ENCODE peak calls at places on chromosomes 13 and 19, in four cellular contexts. H, A, N and L are unnamed samples.

GRCh38 chr13:70817571-70817970 is 709.3 kb upstream of the KLHL1 start:
- DNase-seq in H (peak; percentile 41), N (no peak), A (no peak), L (no peak)

GRCh38 chr19:20171285-20171684 is 4.3 kb downstream of the ZNF486 start:
- DNase-seq in N (no peak), H (no peak), A (no peak), L (no peak)

GRCh38 chr13:20126460-20127262 is 34.2 kb downstream of the GJA3 start:
- DNase-seq in H (no peak), N (peak; percentile 27), A (no peak), L (no peak)

GRCh38 chr13:82717249-82717648 is 1165.0 kb downstream of the SLITRK1 start:
- DNase-seq in H (peak; percentile 59), N (no peak), A (no peak), L (no peak)

GRCh38 chr13:98479496-98480003 is 97.4 kb downstream of the STK24 start:
- DNase-seq in N (no peak), H (no peak), A (no peak), L (no peak)

GRCh38 chr13:103277959-103278673 is 211.9 kb upstream of the SLC10A2 start:
- DNase-seq in A (no peak), N (no peak), H (no peak), L (no peak)

GRCh38 chr19:30449673-30450072 is 77.5 kb downstream of the ZNF536 start:
- DNase-seq in N (no peak), H (no peak), A (no peak), L (peak; percentile 23)

GRCh38 chr19:55259540-55260210 is 858 bp upstream of the PPP6R1 start:
- DNase-seq in N (no peak), H (no peak), A (no peak), L (peak; percentile 39)

GRCh38 chr19:13037718-13038117 is 42.4 kb downstream of the NFIX start:
- DNase-seq in H (no peak), N (no peak), A (no peak), L (no peak)

GRCh38 chr13:84645196-84646071 is 763.2 kb upstream of the SLITRK1 start:
- DNase-seq in A (no peak), H (peak; percentile 71), N (no peak), L (peak; percentile 22)

GRCh38 chr19:40229484-40229883 is 3.0 kb upstream of the CCNP start:
- DNase-seq in A (no peak), N (no peak), H (peak; percentile 59), L (peak; percentile 33)

GRCh38 chr19:5665781-5666513 is 14.4 kb downstream of the MICOS13 start:
- DNase-seq in A (no peak), N (no peak), H (peak; percentile 84), L (no peak)

GRCh38 chr13:94154362-94154761 is 325.1 kb downstream of the DCT start:
- DNase-seq in H (peak; percentile 35), N (no peak), A (no peak), L (peak; percentile 51)

GRCh38 chr13:107367258-107367657 is 799.3 kb upstream of the ARGLU1 start:
- DNase-seq in N (no peak), H (peak; percentile 58), A (no peak), L (no peak)

GRCh38 chr13:73765651-73766384 is 368.4 kb downstream of the KLF12 start:
- DNase-seq in H (peak; percentile 58), N (peak; percentile 81), A (peak; percentile 57), L (peak; percentile 95)

GRCh38 chr13:20714563-20715339 is 11.3 kb downstream of the IL17D start:
- DNase-seq in N (no peak), H (peak; percentile 49), A (no peak), L (no peak)

GRCh38 chr19:55536951-55537740 is at the start of gene SBK2:
- DNase-seq in A (peak; percentile 98), N (peak; percentile 93), H (no peak), L (peak; percentile 75)

GRCh38 chr19:5635427-5635826 is 12.5 kb downstream of the SAFB start:
- DNase-seq in A (no peak), H (no peak), N (no peak), L (no peak)

GRCh38 chr13:38202730-38203129 is 146.9 kb upstream of the UFM1 start:
- DNase-seq in N (no peak), H (peak; percentile 2), A (no peak), L (no peak)

GRCh38 chr13:28522871-28523270 is 27.9 kb upstream of the FLT1 start:
- DNase-seq in A (no peak), H (no peak), N (no peak), L (no peak)

GRCh38 chr19:927044-927706 is 1.3 kb downstream of the ARID3A start:
- DNase-seq in A (no peak), H (no peak), N (peak; percentile 55), L (peak; percentile 67)

GRCh38 chr19:926595-927043 is 784 bp downstream of the ARID3A start:
- DNase-seq in H (no peak), N (no peak), A (no peak), L (peak; percentile 69)

GRCh38 chr19:928471-929259 is 2.8 kb downstream of the ARID3A start:
- DNase-seq in A (no peak), H (no peak), N (peak; percentile 77), L (no peak)

GRCh38 chr19:925912-926594 is at the start of gene ARID3A:
- DNase-seq in A (no peak), N (peak; percentile 71), H (no peak), L (no peak)

DNA sequence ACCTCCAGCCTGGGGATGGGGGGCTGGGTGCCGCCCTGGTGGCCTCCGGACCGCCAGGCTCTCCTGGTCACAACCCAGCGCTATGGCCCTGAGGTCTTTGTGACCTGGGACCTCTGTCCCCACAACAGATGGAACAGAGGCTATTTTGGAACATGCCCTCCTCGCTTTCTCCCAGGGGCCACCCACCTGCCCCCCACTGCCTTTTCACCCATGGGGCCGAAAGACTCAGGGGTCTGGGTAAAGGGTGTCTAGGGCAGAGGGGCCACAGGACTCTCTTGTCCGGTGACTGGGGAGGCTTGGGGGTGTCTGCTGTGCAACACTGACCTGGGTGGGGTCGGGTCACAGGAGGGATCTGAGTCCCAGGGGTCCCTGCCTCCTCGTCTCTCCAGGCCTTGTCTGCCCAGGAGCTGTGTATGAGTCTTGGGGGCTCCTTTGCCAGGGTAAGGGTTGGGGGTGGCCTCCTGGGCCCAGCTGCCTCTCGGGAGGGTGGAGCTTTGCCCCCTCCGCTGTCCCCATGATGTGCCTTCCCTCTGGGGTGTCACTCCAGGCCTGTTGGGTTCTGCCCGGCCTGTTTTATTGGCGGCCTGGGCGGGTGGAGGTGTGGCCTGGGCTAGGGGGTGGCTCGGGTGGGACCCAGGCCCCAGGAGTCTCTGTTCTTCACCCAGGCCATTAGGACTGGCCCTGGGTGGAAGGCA is 2.0 kb downstream of the ARID3A start:
- DNase-seq in N (peak; percentile 73), H (no peak), A (no peak), L (no peak)
- H4K8ac ChIP-seq in N (no peak overlapping the region), H (peak overlapping the region; percentile 36), A (peak overlapping the region; percentile 66), L (peak overlapping the region; percentile 76)

GRCh38 chr13:42395066-42395821 is 123.3 kb downstream of the AKAP11 start:
- DNase-seq in H (no peak), A (no peak), N (no peak), L (no peak)

GRCh38 chr13:42396501-42396900 is 124.5 kb downstream of the AKAP11 start:
- DNase-seq in A (no peak), N (no peak), H (no peak), L (no peak)

GRCh38 chr13:42398542-42398941 is 126.6 kb downstream of the AKAP11 start:
- DNase-seq in A (no peak), H (no peak), N (no peak), L (no peak)

GRCh38 chr13:42394361-42395065 is 122.6 kb downstream of the AKAP11 start:
- DNase-seq in N (no peak), H (no peak), A (no peak), L (no peak)

DNA sequence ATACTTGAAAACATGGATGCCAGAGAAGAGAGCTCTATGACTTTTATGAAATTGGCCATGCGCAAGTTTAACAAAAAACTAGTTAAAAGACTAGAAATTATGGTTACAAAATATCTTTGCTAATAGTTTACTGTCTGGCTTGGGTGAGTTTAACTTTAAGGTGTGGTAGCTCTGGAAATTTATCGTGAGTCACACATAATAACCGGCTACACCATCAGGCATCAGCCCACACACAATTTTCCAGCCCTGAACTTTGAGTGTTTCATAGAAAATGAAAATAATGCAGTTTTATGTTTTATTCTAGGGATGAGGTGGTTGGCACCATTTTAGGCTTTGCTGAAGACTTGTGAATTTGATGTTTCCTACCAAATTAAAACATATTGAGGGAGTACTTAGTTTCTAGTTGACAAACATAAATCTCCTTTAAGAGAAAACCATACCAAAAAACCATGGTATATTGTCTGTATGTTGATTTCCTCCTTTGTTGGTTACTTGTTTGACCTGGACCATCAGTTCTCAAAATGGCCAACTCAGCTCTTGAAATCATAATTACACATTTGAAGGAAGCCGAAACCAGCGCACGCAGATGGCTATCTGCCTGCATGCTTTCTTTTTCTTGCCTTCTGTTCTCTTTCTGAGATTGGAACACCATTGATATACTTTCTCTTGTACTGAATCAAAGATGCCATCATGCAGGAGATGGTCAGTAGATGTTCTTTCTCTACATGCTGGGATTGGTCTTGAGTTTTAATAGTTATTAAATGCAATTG is 125.1 kb downstream of the AKAP11 start:
- DNase-seq in A (no peak), N (no peak), H (no peak), L (no peak)
- H4K5ac ChIP-seq in A (no peak overlapping the region), N (no peak overlapping the region), H (no peak overlapping the region), L (no peak overlapping the region)

GRCh38 chr19:46486358-46486757 is 9.3 kb downstream of the PNMA8B start:
- DNase-seq in N (no peak), H (no peak), A (no peak), L (no peak)

GRCh38 chr19:46488551-46488950 is 7.1 kb downstream of the PNMA8B start:
- DNase-seq in N (no peak), H (no peak), A (peak; percentile 53), L (no peak)

GRCh38 chr19:46489445-46490272 is 6.0 kb downstream of the PNMA8B start:
- DNase-seq in A (peak; percentile 74), H (peak; percentile 62), N (no peak), L (peak; percentile 80)

GRCh38 chr19:46487178-46487801 is 8.4 kb downstream of the PNMA8B start:
- DNase-seq in H (no peak), A (no peak), N (no peak), L (no peak)

GRCh38 chr19:46487802-46488445 is 7.7 kb downstream of the PNMA8B start:
- DNase-seq in N (peak; percentile 84), A (peak; percentile 98), H (peak; percentile 63), L (peak; percentile 72)
- H4K8ac ChIP-seq in N (no peak overlapping the region), A (peak overlapping the region; percentile 37), H (no peak overlapping the region), L (no peak overlapping the region)

GRCh38 chr19:45271098-45271497 is 20.0 kb downstream of the MARK4 start:
- DNase-seq in A (no peak), H (no peak), N (no peak), L (no peak)
- H4K5ac ChIP-seq in A (no peak overlapping the region), H (no peak overlapping the region), N (no peak overlapping the region), L (no peak overlapping the region)

DNA sequence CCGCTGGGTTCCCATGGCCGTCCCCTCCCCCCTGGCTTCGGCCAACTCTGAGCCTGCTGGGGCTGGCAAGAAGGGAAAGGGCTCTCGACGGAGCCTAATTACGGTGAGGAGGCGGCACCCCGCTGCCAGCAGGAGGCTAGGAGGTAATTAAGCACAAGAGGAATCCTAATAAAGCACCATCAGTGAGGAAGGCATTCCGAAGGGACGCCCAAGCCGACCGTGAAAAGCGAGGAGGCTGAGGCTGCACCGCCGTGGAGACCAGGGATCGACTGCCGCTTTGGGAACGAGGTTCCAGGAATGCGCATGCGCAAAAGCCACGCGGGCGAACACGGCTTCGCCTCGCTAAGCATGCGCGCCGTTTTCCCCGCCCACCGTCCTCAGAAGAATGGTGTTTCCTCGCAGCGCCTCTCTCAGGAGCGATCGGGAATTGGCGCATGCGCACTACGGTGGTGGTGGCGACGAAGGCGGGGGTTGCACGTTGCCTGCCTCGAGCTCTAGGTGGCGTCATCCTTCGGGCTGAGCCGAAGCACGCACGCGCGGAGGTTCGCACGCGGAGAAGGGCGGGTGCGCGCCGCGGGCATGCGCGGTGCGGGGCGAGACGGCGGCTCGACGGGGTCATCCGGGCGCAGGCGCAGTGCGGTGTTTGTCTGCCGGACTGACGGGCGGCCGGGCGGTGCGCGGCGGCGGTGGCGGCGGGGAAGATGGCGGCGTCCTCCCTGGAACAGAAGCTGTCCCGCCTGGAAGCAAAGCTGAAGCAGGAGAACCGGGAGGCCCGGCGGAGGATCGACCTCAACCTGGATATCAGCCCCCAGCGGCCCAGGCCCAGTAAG is at the start of gene MAP2K7:
- DNase-seq in A (peak; percentile 100), H (peak; percentile 99), N (peak; percentile 99), L (peak; percentile 99)
- H4K8ac ChIP-seq in A (peak within 1 kb of the TSS; percentile 97), H (peak within 1 kb of the TSS; percentile 72), N (no peak within 1 kb of the TSS), L (peak within 1 kb of the TSS; percentile 1)